ENCODE peak calls at places on chromosomes 12 and 14, in four cellular contexts. R is BJ, I is cardiac muscle cell, K is HL-60. P is an unnamed sample.

GRCh38 chr14:92362781-92363235 is 39.8 kb downstream of the SLC24A4 start:
- DNase-seq in R (no peak), I (peak), K (no peak), P (no peak)

GRCh38 chr14:90440592-90440991 is 43.8 kb downstream of the CALM1 start:
- DNase-seq in R (no peak), I (no peak), K (no peak), P (no peak)

GRCh38 chr12:57309420-57309819 is 58.4 kb upstream of the STAC3 start:
- DNase-seq in R (peak), I (peak), K (no peak), P (no peak)

GRCh38 chr12:32302218-32302826 is 97.0 kb upstream of the FGD4 start:
- DNase-seq in R (no peak), I (peak), K (no peak), P (peak)

GRCh38 chr14:40139657-40140056 is 707.4 kb upstream of the FBXO33 start:
- DNase-seq in R (no peak), I (no peak), K (no peak), P (no peak)

GRCh38 chr14:22320353-22320733 is 268.7 kb downstream of the DAD1 start:
- DNase-seq in R (no peak), I (no peak), K (no peak), P (no peak)

GRCh38 chr12:8038659-8039114 is 6.2 kb downstream of the FOXJ2 start:
- DNase-seq in R (no peak), I (peak), K (no peak), P (no peak)

GRCh38 chr14:105884808-105885281 is 358.5 kb downstream of the TMEM121 start:
- DNase-seq in R (no peak), I (no peak), K (no peak), P (no peak)

GRCh38 chr12:41724216-41724615 is 420.5 kb downstream of the GXYLT1 start:
- DNase-seq in R (no peak), I (no peak), K (no peak), P (no peak)

GRCh38 chr12:68910128-68910527 is 22.8 kb downstream of the CPM start:
- DNase-seq in R (no peak), I (peak), K (no peak), P (no peak)

GRCh38 chr12:5390174-5390799 is 41.6 kb upstream of the NTF3 start:
- DNase-seq in R (no peak), I (no peak), K (no peak), P (no peak)

GRCh38 chr12:122406701-122407154 is 15.7 kb downstream of the CLIP1 start:
- DNase-seq in R (peak), I (peak), K (no peak), P (no peak)

GRCh38 chr14:102227184-102227964 is 77.6 kb downstream of the MOK start:
- DNase-seq in R (no peak), I (no peak), K (no peak), P (no peak)

GRCh38 chr12:132505852-132506219 is 15.9 kb downstream of the FBRSL1 start:
- DNase-seq in R (no peak), I (no peak), K (no peak), P (no peak)

GRCh38 chr14:22394616-22395015 is 194.4 kb downstream of the DAD1 start:
- DNase-seq in R (no peak), I (no peak), K (no peak), P (no peak)

GRCh38 chr12:47775100-47775911 is 2.3 kb downstream of the SLC48A1 start:
- DNase-seq in R (no peak), I (peak), K (peak), P (no peak)

GRCh38 chr12:97283297-97283696 is 179.3 kb upstream of the RMST start:
- DNase-seq in R (no peak), I (no peak), K (no peak), P (no peak)

GRCh38 chr14:101736585-101736984 is 24.9 kb upstream of the PPP2R5C start:
- DNase-seq in R (no peak), I (no peak), K (no peak), P (no peak)

GRCh38 chr14:52272375-52272774 is 4.9 kb downstream of the PTGDR start:
- DNase-seq in R (no peak), I (peak), K (no peak), P (peak)

GRCh38 chr12:32671930-32672785 is 6.9 kb upstream of the DNM1L start:
- DNase-seq in R (peak), I (peak), K (peak), P (peak)

GRCh38 chr14:91387996-91388395 is 29.6 kb downstream of the CCDC88C start:
- DNase-seq in R (no peak), I (no peak), K (no peak), P (no peak)

GRCh38 chr12:12722351-12723146 is 5.4 kb downstream of the CDKN1B start:
- DNase-seq in R (no peak), I (peak), K (no peak), P (peak)

DNA sequence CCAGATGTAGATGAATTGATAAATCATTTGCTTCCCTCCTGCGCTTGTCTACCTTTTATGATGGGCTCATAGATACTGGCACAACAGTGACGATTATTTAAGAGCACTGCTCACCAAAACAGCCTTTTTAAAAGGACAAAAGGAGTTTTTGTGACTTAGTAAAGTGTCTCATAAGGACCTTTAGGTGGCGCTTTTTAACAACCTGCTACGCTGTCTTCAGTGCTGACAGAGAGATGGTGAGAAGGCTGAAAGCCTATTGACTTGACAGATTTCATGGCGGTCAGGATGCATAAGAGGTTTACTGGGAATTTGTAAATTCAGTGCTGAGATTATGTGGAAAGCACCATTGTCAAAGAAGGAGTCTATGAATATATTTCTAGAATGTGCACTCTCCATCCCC is 87.6 kb downstream of the SLC15A5 start:
- DNase-seq in R (no peak), I (peak), K (no peak), P (no peak)
- TF ChIP-seq CTCF in R (no peak), I (peak), K (peak), P (no peak)

GRCh38 chr12:118446247-118446646 is 69.9 kb downstream of the SUDS3 start:
- DNase-seq in R (no peak), I (no peak), K (no peak), P (no peak)
- TF ChIP-seq CTCF in R (no peak), I (no peak), K (no peak), P (no peak)

DNA sequence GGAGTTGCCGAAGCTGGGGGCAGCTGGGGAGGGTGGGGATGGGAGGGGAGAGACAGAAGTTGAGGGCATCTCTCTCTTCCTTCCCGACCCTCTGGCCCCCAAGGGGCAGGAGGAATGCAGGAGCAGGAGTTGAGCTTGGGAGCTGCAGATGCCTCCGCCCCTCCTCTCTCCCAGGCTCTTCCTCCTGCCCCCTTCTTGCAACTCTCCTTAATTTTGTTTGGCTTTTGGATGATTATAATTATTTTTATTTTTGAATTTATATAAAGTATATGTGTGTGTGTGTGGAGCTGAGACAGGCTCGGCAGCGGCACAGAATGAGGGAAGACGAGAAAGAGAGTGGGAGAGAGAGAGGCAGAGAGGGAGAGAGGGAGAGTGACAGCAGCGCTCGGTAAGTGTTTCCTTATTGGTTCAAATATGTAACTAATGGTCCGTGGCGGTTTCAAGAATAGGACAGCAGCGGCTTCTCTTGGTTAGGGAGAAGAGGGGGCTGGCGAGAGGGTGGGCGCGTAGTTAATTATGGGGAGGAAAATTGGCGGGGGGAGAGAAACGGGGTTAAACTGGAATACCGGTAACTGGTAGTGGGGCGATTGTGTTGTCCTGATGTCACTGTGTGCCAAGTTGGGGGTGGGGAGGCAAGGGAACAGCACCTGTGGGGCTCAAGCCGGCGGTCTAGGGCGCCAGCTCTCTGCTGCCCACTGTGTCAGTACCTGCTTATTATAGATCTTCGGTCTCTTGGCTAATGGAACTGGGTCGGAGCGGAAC is 8.4 kb downstream of the HOXC8 start:
- DNase-seq in R (no peak), I (no peak), K (no peak), P (peak)
- TF ChIP-seq CTCF in R (peak), I (no peak), K (no peak), P (no peak)

GRCh38 chr12:169528-170360 is 44.2 kb downstream of the SLC6A12 start:
- DNase-seq in R (no peak), I (no peak), K (no peak), P (peak)
- TF ChIP-seq CTCF in R (no peak), I (peak), K (no peak), P (no peak)

GRCh38 chr14:95157987-95158712 is 821 bp upstream of the DICER1 start:
- DNase-seq in R (no peak), I (no peak), K (peak), P (peak)
- TF ChIP-seq CTCF in R (no peak), I (no peak), K (no peak), P (no peak)

GRCh38 chr12:65106948-65107347 is 14.2 kb downstream of the WIF1 start:
- DNase-seq in R (no peak), I (peak), K (no peak), P (peak)
- TF ChIP-seq CTCF in R (peak), I (peak), K (peak), P (peak)

P was measured in GM20000.